ENCODE peak calls at places on chromosomes 12 and 14, in ten cellular contexts. C is ovary; E is type B pancreatic cell; X is germinal center; R is HFF-Myc; K is GM12878; N is GM20000; P is neuronal stem cell; J is activated CD4-positive, CD25-positive, alpha-beta regulatory T cell; T is stimulated activated CD8-positive, alpha-beta memory T cell treated with anti-CD3 and anti-CD28 coated beads, Interleukin-7, amount 100 ng/mL, for 1 hour. O is an unnamed sample.

GRCh38 chr14:102539544-102540309 is 30.2 kb upstream of the ANKRD9 start:
- DNase-seq in C (peak), E (no peak), X (no peak), R (peak), K (no peak), N (no peak), P (no peak), J (no peak), T (no peak), O (no peak)

GRCh38 chr12:121391619-121392324 is 8.1 kb upstream of the RNF34 start:
- DNase-seq in C (no peak), E (no peak), X (no peak), R (peak), K (peak), N (peak), P (no peak), J (no peak), T (no peak), O (peak)

GRCh38 chr12:94172973-94173372 is 24.6 kb downstream of the PLXNC1 start:
- DNase-seq in C (no peak), E (no peak), X (no peak), R (peak), K (no peak), N (no peak), P (no peak), J (no peak), T (no peak), O (peak)

GRCh38 chr14:45743884-45744283 is 490.9 kb upstream of the MIS18BP1 start:
- DNase-seq in C (no peak), E (no peak), X (no peak), R (no peak), K (no peak), N (no peak), P (no peak), J (no peak), T (no peak), O (no peak)

GRCh38 chr12:108752387-108752786 is 21.1 kb upstream of the CORO1C start:
- DNase-seq in C (no peak), E (no peak), X (no peak), R (no peak), K (no peak), N (no peak), P (no peak), J (no peak), T (no peak), O (no peak)

GRCh38 chr14:100619382-100620305 is 32.4 kb upstream of the BEGAIN start:
- DNase-seq in C (no peak), E (no peak), X (no peak), R (no peak), K (no peak), N (no peak), P (no peak), J (no peak), T (no peak), O (no peak)

GRCh38 chr14:104826197-104826857 is 25.4 kb downstream of the ZBTB42 start:
- DNase-seq in C (peak), E (peak), X (peak), R (no peak), K (no peak), N (peak), P (peak), J (peak), T (peak), O (peak)

GRCh38 chr12:107515446-107515958 is 170.1 kb upstream of the PWP1 start:
- DNase-seq in C (no peak), E (no peak), X (no peak), R (peak), K (no peak), N (no peak), P (no peak), J (no peak), T (no peak), O (no peak)

GRCh38 chr14:71932229-71932951 is at the start of gene RGS6:
- DNase-seq in C (no peak), E (peak), X (peak), R (no peak), K (no peak), N (peak), P (peak), J (no peak), T (no peak), O (no peak)

GRCh38 chr12:104526751-104527150 is 70.0 kb downstream of the CHST11 start:
- DNase-seq in C (no peak), E (no peak), X (no peak), R (no peak), K (no peak), N (no peak), P (no peak), J (no peak), T (no peak), O (no peak)

GRCh38 chr12:112901271-112901670 is 5.5 kb upstream of the OAS1 start:
- DNase-seq in C (no peak), E (peak), X (no peak), R (no peak), K (no peak), N (no peak), P (no peak), J (no peak), T (no peak), O (no peak)

GRCh38 chr12:38921025-38921677 is 15.8 kb upstream of the CPNE8 start:
- DNase-seq in C (no peak), E (no peak), X (no peak), R (peak), K (no peak), N (peak), P (peak), J (no peak), T (no peak), O (peak)

O was measured in NAMALWA.